ENCODE peak calls at places on chromosomes 7 and 10, in five cellular contexts. V is cardiac muscle cell, G is fibroblast of lung, Q is AG04450, B is OCI-LY7. C is an unnamed sample.

GRCh38 chr10:60441515-60441914 is 51.8 kb upstream of the ANK3 start:
- DNase-seq in G (peak; percentile 60), V (no peak), Q (no peak), B (peak; percentile 34), C (no peak)

GRCh38 chr7:29556405-29557195 is 7.0 kb upstream of the PRR15 start:
- DNase-seq in Q (no peak), V (no peak), G (no peak), B (no peak), C (no peak)

GRCh38 chr7:50851451-50851850 is 68.8 kb upstream of the GRB10 start:
- DNase-seq in G (peak; percentile 18), V (no peak), Q (no peak), B (no peak), C (no peak)

GRCh38 chr10:107072028-107072427 is 92.5 kb downstream of the SORCS1 start:
- DNase-seq in G (no peak), B (no peak), Q (no peak), V (no peak), C (no peak)

GRCh38 chr10:87818505-87819273 is 663 bp upstream of the ATAD1 start:
- DNase-seq in B (peak; percentile 91), G (peak; percentile 8), V (peak; percentile 23), Q (no peak), C (peak; percentile 21)

GRCh38 chr10:682931-683447 is 6.5 kb downstream of the DIP2C start:
- DNase-seq in Q (no peak), B (no peak), G (no peak), V (no peak), C (no peak)

GRCh38 chr7:101986335-101986734 is 168.9 kb downstream of the CUX1 start:
- DNase-seq in B (no peak), Q (no peak), G (peak; percentile 10), V (peak; percentile 18), C (no peak)

GRCh38 chr7:12610899-12611298 is 40.4 kb downstream of the SCIN start:
- DNase-seq in Q (no peak), V (no peak), B (no peak), G (no peak), C (no peak)

GRCh38 chr10:91567815-91568214 is 65.1 kb downstream of the PPP1R3C start:
- DNase-seq in B (no peak), Q (no peak), V (no peak), G (no peak), C (no peak)

GRCh38 chr7:157807510-157807909 is 470.7 kb downstream of the DNAJB6 start:
- DNase-seq in B (no peak), G (no peak), V (no peak), Q (no peak), C (no peak)

GRCh38 chr10:106643521-106643920 is 521.0 kb downstream of the SORCS1 start:
- DNase-seq in Q (no peak), B (no peak), G (no peak), V (no peak), C (no peak)

GRCh38 chr7:71050492-71050891 is 81.5 kb upstream of the GALNT17 start:
- DNase-seq in B (no peak), V (no peak), Q (no peak), G (no peak), C (no peak)

GRCh38 chr7:144941127-144941526 is 105.3 kb upstream of the TPK1 start:
- DNase-seq in G (no peak), Q (no peak), V (no peak), B (no peak), C (no peak)

GRCh38 chr7:79090543-79090942 is 362.9 kb downstream of the MAGI2 start:
- DNase-seq in B (no peak), Q (no peak), V (no peak), G (peak; percentile 10), C (no peak)

GRCh38 chr7:45269192-45269591 is 111.6 kb downstream of the RAMP3 start:
- DNase-seq in B (no peak), V (no peak), G (no peak), Q (no peak), C (no peak)

GRCh38 chr7:139703468-139704307 is 74.1 kb downstream of the HIPK2 start:
- DNase-seq in Q (no peak), B (no peak), V (no peak), G (no peak), C (no peak)

GRCh38 chr7:95527033-95527775 is 41.5 kb downstream of the ASB4 start:
- DNase-seq in G (peak; percentile 66), V (peak; percentile 72), Q (no peak), B (peak; percentile 49), C (no peak)

GRCh38 chr10:17673517-17674051 is 29.6 kb downstream of the STAM start:
- DNase-seq in Q (peak; percentile 78), V (peak; percentile 17), G (peak; percentile 85), B (no peak), C (no peak)

GRCh38 chr10:16520900-16521299 is 779 bp downstream of the C1QL3 start:
- DNase-seq in V (peak; percentile 33), G (peak; percentile 14), B (no peak), Q (no peak), C (peak; percentile 10)

GRCh38 chr7:142939226-142939910 is at the start of gene LLCFC1:
- DNase-seq in V (peak; percentile 22), G (no peak), B (peak; percentile 29), Q (no peak), C (no peak)

GRCh38 chr7:37354661-37355131 is 94.0 kb downstream of the ELMO1 start:
- DNase-seq in G (peak; percentile 57), B (no peak), V (peak; percentile 30), Q (no peak), C (peak; percentile 28)

GRCh38 chr7:18552943-18553584 is 57.5 kb downstream of the HDAC9 start:
- DNase-seq in Q (no peak), V (no peak), G (no peak), B (peak; percentile 54), C (no peak)

GRCh38 chr7:85104432-85105205 is 82.2 kb downstream of the SEMA3D start:
- DNase-seq in Q (no peak), G (peak; percentile 81), B (no peak), V (no peak), C (no peak)

GRCh38 chr10:30186371-30186875 is 127.0 kb upstream of the JCAD start:
- DNase-seq in B (no peak), Q (no peak), V (no peak), G (no peak), C (no peak)

DNA sequence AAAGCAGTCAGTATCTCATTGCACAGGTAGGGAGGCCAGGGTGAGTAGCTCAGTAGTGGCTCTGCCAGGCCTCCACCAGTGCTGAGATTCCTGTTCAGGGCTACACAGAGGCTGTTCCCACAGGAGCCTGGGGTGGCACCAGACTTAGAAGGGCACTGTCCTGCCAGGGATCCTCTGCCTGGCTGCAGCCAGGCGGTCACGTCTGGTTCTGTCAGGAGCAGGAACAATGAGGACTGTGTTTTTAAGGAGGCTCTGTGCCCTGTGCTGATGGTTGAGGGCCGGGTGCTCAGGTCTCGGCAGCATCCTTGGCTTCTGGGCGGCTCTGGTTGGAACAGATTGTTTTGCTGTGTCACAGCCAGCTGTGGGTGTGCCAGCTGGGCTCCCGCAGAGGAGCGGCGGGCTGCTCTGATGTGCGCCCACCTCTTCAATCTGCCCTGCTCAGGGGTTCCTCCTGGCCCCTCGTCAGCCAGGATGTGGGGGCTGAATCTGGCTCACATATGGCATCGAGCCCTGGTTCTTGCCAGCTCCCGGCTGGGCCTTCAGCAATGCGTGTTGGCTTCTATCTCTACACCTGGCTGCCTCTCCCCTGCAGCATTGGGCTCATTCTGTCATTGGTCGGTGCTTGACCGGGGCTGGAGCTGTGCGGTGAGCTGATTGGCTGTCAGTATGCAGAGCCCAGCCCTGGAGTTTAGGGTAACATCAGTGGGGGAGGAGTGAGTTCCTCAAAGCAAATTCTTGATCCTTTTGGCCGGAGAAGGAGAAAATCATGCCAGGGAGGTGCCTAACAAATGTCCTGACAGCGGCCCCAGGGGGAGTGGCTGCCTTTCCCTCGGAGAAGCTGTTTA is 41.2 kb downstream of the TACR2 start:
- DNase-seq in V (peak; percentile 49), B (no peak), G (peak; percentile 52), Q (no peak), C (peak; percentile 84)
- H3K27ac ChIP-seq in V (no peak overlapping the region), B (no peak overlapping the region), G (peak overlapping the region; percentile 16), Q (no peak overlapping the region), C (peak overlapping the region; percentile 44)

GRCh38 chr10:119299531-119299930 is 92.2 kb downstream of the GRK5 start:
- DNase-seq in B (peak; percentile 67), Q (no peak), G (peak; percentile 62), V (peak; percentile 24), C (no peak)
- TF ChIP-seq CTCF in B (peak; percentile 52), Q (peak; percentile 17), G (peak; percentile 16), V (no peak), C (no peak)

DNA sequence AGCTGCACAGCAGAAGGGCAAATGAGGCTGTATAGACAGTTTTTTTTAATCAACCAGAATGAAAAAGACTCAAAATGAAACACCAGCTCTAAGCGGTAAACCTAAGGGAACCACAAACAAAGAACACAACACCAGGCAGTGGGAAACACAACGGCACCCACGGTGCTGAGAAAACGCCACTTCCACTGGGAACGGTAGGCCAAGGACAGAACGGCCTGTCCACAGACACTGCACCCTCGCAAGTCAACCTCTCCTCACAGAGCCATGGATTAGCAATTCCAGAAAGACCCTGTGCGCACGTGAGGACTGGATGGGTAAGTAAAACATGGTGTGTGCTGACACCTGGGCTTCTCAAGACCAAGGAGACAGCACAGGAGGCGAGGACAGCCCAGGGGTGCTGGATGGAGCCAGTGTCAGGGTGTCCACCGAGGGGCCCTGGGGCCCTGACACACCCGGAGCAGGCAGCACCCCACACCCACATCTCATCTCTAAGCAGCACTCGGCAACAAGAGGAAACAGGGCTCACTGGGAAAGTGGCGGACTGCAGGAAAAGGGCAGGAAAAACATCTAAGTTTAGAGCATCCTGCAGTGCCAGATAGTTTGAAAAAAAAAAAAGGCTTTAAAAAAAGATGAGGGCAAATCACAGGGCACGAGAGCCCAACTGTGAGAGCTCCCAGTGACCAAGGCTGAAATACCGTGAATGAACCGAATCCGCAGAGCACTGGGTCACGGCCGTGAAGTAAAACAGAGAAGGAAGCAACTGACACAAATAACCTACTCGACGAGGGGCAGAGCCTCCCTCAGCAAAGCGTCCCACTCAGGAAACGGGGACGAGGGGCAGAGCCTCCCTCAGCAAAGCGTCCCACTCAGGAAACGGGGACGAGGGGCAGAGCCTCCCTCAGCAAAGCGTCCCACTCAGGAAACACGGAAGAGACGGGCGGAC is 120.2 kb downstream of the MAD1L1 start:
- DNase-seq in V (no peak), Q (no peak), G (no peak), B (no peak), C (no peak)
- H3K4me3 ChIP-seq in V (no peak overlapping the region), Q (no peak overlapping the region), G (no peak overlapping the region), B (no peak overlapping the region), C (no peak overlapping the region)

GRCh38 chr10:131495892-131496291 is 184.4 kb upstream of the TCERG1L start:
- DNase-seq in B (no peak), Q (no peak), V (no peak), G (no peak), C (no peak)

GRCh38 chr10:131496351-131497052 is 185.0 kb upstream of the TCERG1L start:
- DNase-seq in B (no peak), Q (no peak), G (no peak), V (no peak), C (no peak)

GRCh38 chr10:131492211-131492610 is 180.7 kb upstream of the TCERG1L start:
- DNase-seq in G (no peak), V (no peak), Q (no peak), B (no peak), C (no peak)

GRCh38 chr10:131495224-131495623 is 183.7 kb upstream of the TCERG1L start:
- DNase-seq in G (no peak), V (no peak), Q (no peak), B (no peak), C (no peak)

DNA sequence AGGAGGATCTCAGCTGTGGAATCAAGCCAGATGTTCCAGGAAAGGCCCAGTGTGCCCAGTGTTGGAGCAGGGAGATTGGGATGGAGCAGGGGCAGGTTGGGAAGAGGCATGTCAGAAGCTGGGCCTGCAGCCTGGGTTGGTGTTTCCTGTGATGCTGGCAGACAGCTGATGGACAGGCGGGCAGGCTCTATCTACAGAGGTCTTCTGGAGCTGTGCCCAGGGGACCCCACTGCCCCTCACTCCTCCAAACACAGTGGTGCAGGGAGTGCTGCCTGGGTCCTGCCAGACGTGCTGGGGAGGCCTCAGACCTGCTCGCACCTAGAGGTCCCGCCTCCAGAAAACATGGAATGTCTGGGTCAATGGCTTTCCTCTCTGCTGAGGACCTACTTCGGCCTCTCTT is 182.9 kb upstream of the TCERG1L start:
- DNase-seq in Q (no peak), V (no peak), B (no peak), G (no peak), C (no peak)
- H3K27ac ChIP-seq in Q (no peak overlapping the region), V (no peak overlapping the region), B (no peak overlapping the region), G (no peak overlapping the region), C (no peak overlapping the region)

C was measured in dorsolateral prefrontal cortex.